ENCODE peak calls at places on chromosomes 1 and 21, in ten cellular contexts. V, N, Y, G, U, B, X, I, S and K are unnamed samples.

GRCh38 chr1:202291961-202292712 is 49.6 kb downstream of the UBE2T start:
- DNase-seq in V (peak), N (no peak), Y (no peak), G (peak), U (peak), B (peak), X (peak), I (no peak), S (peak), K (peak)

GRCh38 chr1:232382671-232383070 is 247.3 kb downstream of the SIPA1L2 start:
- DNase-seq in V (peak), N (no peak), Y (no peak), G (peak), U (no peak), B (no peak), X (no peak), I (no peak), S (no peak), K (no peak)

GRCh38 chr1:152167835-152168534 is 9.0 kb upstream of the RPTN start:
- DNase-seq in V (peak), N (no peak), Y (no peak), G (peak), U (peak), B (no peak), X (no peak), I (no peak), S (peak), K (peak)

GRCh38 chr1:113422315-113423068 is 32.2 kb downstream of the MAGI3 start:
- DNase-seq in V (no peak), N (no peak), Y (no peak), G (no peak), U (no peak), B (no peak), X (no peak), I (no peak), S (no peak), K (no peak)

GRCh38 chr1:223811634-223812101 is 34.1 kb downstream of the TP53BP2 start:
- DNase-seq in V (peak), N (no peak), Y (peak), G (peak), U (peak), B (no peak), X (no peak), I (no peak), S (peak), K (peak)

GRCh38 chr1:185578293-185578692 is 155.9 kb upstream of the HMCN1 start:
- DNase-seq in V (no peak), N (no peak), Y (no peak), G (no peak), U (no peak), B (no peak), X (no peak), I (no peak), S (no peak), K (no peak)

GRCh38 chr21:28944296-28944695 is 48.4 kb downstream of the LTN1 start:
- DNase-seq in V (peak), N (no peak), Y (no peak), G (peak), U (peak), B (no peak), X (no peak), I (no peak), S (peak), K (no peak)

GRCh38 chr1:184878602-184879001 is 95.7 kb downstream of the NIBAN1 start:
- DNase-seq in V (no peak), N (no peak), Y (no peak), G (no peak), U (no peak), B (no peak), X (no peak), I (no peak), S (no peak), K (no peak)

GRCh38 chr1:17198476-17199258 is 6.3 kb upstream of the PADI1 start:
- DNase-seq in V (no peak), N (no peak), Y (no peak), G (peak), U (no peak), B (no peak), X (no peak), I (peak), S (peak), K (no peak)

GRCh38 chr1:59748123-59748522 is 66.6 kb upstream of the HOOK1 start:
- DNase-seq in V (no peak), N (no peak), Y (no peak), G (no peak), U (no peak), B (no peak), X (no peak), I (no peak), S (no peak), K (no peak)

GRCh38 chr1:46487818-46488218 is 1.8 kb upstream of the DMBX1 start:
- DNase-seq in V (peak), N (no peak), Y (no peak), G (no peak), U (no peak), B (no peak), X (no peak), I (peak), S (no peak), K (no peak)
- TF ChIP-seq CTCF in V (peak), N (no peak), Y (peak), G (peak), U (peak), B (no peak), X (no peak), I (peak), S (peak), K (no peak)

DNA sequence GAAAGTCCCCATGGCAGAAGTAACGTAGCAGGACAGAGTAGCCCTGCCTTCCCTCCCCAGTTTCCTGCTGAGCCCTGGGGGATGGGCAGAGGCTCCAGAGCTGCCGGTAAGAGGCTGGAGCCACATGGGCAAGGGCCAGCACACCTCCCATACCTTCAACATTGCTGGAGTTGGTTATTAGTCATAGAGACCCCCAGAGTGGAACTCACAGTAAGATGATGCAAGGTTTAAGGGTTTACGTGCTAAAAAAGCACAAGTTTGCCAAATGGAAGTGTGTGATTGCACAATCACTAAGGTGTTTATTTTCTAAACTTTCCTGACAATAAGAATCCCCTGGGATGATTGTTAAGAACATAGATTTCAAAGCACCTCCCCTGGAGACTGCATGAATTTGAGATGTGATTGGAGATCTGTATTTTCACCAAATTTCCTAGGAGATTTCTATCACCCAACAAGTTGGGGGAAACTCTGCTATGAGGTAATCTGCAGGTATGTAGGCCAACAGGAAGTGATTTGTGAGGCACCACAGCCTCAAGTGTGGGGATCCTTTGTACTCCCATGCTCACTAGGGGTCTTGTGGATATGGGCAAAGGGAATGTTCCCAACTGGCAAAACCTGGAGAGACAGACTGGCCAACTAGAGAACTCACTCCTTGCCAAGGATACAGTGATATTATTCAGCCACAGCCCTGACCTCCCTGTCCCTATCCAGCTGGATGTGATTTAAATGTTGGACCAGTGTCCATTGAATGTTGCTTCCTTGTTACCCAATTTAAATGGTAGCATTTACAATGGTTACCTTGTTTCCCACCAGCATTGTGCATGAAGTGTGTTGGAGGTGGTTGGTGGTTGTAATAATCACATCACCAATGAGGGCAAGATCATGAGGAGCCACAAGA is 37.1 kb upstream of the CSF1 start:
- DNase-seq in V (peak), N (no peak), Y (no peak), G (peak), U (peak), B (no peak), X (no peak), I (peak), S (peak), K (no peak)
- H3K27ac ChIP-seq in V (no peak), N (no peak), Y (no peak), G (no peak), U (peak), B (no peak), X (no peak), I (no peak), S (no peak), K (peak)

DNA sequence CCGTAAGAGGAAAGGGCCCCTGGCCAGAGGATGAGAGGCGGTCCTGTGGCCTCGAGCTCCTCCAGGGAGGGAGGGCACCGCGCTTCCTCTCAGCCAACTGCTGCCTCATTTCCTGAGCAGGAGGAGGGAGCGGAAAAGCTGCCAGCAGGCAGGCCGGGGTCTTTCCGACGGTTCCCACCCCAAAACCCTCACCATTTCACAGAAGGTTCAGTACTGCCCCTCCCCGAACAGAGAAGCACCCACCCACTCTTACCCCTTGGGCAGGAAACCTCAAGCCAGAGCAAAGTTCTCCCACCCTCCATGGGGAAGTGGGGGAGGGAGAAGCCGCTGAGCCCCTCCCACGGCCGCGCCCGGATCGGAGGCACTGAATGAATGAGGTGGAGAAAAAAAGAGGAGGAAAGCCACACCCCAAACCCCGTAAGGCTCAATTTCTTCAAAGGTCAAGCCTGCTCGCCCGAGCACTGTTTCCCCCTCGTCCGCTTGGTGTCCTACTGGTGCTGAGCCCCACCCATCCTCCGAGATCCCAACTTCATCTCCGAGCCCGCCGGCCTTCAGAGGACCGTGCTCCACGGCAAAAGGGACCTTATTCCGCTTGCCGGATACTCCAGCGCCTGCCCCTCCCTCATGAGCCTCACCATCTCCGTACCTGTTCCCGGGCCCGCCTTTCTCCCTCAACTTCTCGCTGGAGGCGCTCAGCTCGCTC is 9.4 kb downstream of the TPM3 start:
- DNase-seq in V (peak), N (peak), Y (peak), G (peak), U (peak), B (peak), X (peak), I (peak), S (peak), K (peak)
- TF ChIP-seq CTCF in V (peak), N (no peak), Y (peak), G (no peak), U (no peak), B (peak), X (no peak), I (peak), S (no peak), K (no peak)

DNA sequence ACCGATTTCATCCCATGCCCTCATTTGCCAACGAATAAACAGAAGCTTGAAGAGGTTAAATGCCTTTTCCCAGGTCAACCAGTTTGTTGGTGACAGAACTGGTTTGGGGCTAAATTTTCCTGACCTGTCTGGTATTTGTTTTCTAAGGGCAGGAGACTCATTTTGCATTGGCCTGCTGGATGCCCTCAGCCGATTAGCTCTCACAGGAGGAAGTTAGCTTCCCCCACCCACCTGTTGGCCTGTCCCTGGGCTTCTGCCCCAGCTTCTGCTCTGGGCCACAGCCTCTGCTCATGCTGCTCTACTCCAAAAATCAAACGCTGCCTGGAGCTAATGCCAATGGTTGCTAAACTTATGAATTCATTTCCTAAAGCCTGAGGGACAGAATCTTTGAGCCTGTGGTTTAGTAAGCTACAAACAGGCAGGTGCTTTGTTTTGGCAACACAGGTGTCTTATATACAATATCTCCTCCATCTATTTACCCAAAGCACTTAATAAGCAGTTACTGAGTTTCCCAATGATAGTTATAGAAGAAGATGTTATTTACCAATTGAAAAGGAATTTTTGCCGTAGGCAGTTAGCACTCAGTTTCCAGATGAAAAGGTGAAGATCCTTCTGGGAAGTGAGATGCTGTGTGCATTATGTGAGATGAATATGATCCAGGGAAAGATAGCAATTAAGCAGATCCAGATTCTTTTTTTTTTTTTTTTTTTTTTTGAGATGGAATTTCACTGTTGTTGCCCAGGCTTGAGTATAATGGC is 82.3 kb downstream of the TM2D1 start:
- DNase-seq in V (no peak), N (no peak), Y (no peak), G (no peak), U (no peak), B (no peak), X (no peak), I (peak), S (no peak), K (no peak)
- H3K27ac ChIP-seq in V (no peak), N (no peak), Y (no peak), G (no peak), U (no peak), B (no peak), X (peak), I (no peak), S (no peak), K (no peak)

GRCh38 chr1:154999651-155000474 is 2.7 kb upstream of the ZBTB7B start:
- DNase-seq in V (no peak), N (no peak), Y (peak), G (peak), U (no peak), B (no peak), X (no peak), I (peak), S (no peak), K (no peak)

GRCh38 chr1:154998818-154999650 is 3.6 kb upstream of the ZBTB7B start:
- DNase-seq in V (peak), N (peak), Y (peak), G (peak), U (peak), B (peak), X (peak), I (peak), S (no peak), K (no peak)

GRCh38 chr1:154996966-154997701 is 3.7 kb downstream of the LENEP start:
- DNase-seq in V (no peak), N (no peak), Y (no peak), G (no peak), U (no peak), B (no peak), X (no peak), I (no peak), S (no peak), K (no peak)

GRCh38 chr1:155000475-155000724 is 2.2 kb upstream of the ZBTB7B start:
- DNase-seq in V (no peak), N (no peak), Y (no peak), G (no peak), U (no peak), B (no peak), X (no peak), I (no peak), S (no peak), K (no peak)

GRCh38 chr1:154998201-154998780 is 4.3 kb upstream of the ZBTB7B start:
- DNase-seq in V (no peak), N (no peak), Y (no peak), G (no peak), U (no peak), B (no peak), X (no peak), I (no peak), S (no peak), K (no peak)
- TF ChIP-seq CTCF in V (peak), N (no peak), Y (peak), G (no peak), U (no peak), B (peak), X (no peak), I (peak), S (no peak), K (no peak)

GRCh38 chr1:89844236-89844807 is 23.5 kb downstream of the LRRC8D start:
- DNase-seq in V (no peak), N (peak), Y (no peak), G (peak), U (peak), B (no peak), X (no peak), I (no peak), S (peak), K (peak)

GRCh38 chr1:89843279-89844121 is 22.7 kb downstream of the LRRC8D start:
- DNase-seq in V (peak), N (peak), Y (peak), G (peak), U (peak), B (peak), X (peak), I (peak), S (peak), K (peak)

GRCh38 chr1:89839516-89839915 is 18.7 kb downstream of the LRRC8D start:
- DNase-seq in V (no peak), N (no peak), Y (no peak), G (no peak), U (no peak), B (no peak), X (no peak), I (no peak), S (no peak), K (no peak)

GRCh38 chr1:89842547-89843278 is 21.9 kb downstream of the LRRC8D start:
- DNase-seq in V (peak), N (no peak), Y (peak), G (peak), U (peak), B (no peak), X (no peak), I (no peak), S (peak), K (no peak)

DNA sequence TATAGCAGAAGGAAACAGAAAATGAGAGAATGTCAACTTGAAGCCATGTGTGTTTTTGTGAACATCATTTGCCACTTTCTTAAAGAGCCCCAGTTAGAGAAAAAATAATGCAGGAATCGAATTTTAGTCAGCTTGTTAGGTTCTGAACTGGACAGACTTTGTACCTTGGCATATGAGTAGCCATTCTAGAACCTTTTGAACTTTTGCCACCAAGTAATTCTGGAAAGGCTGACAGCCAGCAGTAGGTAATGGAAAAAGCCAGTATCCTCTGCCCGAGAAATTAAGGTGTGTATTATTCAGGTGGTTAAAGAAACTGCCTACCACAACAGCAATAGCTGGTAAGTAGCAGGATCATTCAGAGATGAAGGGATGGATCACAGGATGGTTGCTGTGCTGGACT is 20.7 kb downstream of the LRRC8D start:
- DNase-seq in V (no peak), N (no peak), Y (no peak), G (no peak), U (no peak), B (no peak), X (no peak), I (no peak), S (no peak), K (no peak)
- H3K27ac ChIP-seq in V (no peak), N (no peak), Y (no peak), G (no peak), U (no peak), B (no peak), X (no peak), I (no peak), S (no peak), K (no peak)

GRCh38 chr1:160061376-160062100 is 8.4 kb downstream of the KCNJ10 start:
- DNase-seq in V (no peak), N (no peak), Y (no peak), G (no peak), U (no peak), B (no peak), X (no peak), I (peak), S (no peak), K (peak)
- TF ChIP-seq CTCF in V (no peak), N (no peak), Y (no peak), G (no peak), U (no peak), B (no peak), X (no peak), I (peak), S (no peak), K (no peak)

GRCh38 chr1:218284917-218285635 is at the start of gene RRP15:
- DNase-seq in V (peak), N (peak), Y (peak), G (peak), U (peak), B (peak), X (peak), I (peak), S (peak), K (peak)

GRCh38 chr1:218281285-218281684 is 3.8 kb upstream of the RRP15 start:
- DNase-seq in V (no peak), N (no peak), Y (no peak), G (no peak), U (no peak), B (no peak), X (no peak), I (no peak), S (no peak), K (no peak)

GRCh38 chr1:218284377-218284916 is 646 bp upstream of the RRP15 start:
- DNase-seq in V (no peak), N (no peak), Y (peak), G (no peak), U (no peak), B (no peak), X (no peak), I (no peak), S (no peak), K (no peak)
- H3K27ac ChIP-seq in V (peak), N (peak), Y (peak), G (peak), U (peak), B (peak), X (peak), I (peak), S (peak), K (peak)

DNA sequence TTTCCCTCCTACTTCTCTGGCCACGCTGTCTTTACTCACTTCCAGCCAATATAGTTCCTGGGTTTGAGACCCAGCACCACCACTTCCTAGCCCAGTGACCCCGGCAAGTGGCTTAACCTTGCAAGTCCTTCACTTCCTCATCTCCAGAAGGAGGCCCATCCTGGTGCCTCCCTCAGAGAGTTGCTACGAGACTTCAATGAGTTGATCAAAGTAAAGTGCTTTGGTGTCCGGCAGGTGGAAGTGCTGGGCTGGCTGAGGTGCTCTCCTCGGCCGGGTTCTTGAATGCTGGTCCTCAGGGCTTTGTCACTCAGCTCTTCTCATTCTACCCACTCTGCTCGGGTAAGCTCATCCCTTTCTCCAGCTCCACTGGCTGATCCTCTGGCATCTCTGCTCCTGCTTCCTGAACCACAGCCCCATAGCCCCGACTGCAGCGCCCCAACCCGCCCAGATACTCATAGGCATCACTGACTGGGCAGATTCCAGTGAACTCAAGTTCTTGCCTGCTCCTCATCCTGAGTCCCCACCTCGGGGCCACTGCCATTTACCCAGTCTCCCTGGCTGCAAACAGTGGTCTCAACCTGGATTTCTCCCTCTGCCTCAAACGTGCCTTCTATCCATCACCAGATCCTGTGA is 75.8 kb upstream of the WNT4 start:
- DNase-seq in V (no peak), N (no peak), Y (no peak), G (no peak), U (no peak), B (no peak), X (no peak), I (peak), S (no peak), K (no peak)
- TF ChIP-seq CTCF in V (no peak), N (no peak), Y (no peak), G (no peak), U (no peak), B (no peak), X (no peak), I (no peak), S (no peak), K (no peak)